ENCODE peak calls at places on chromosomes 6 and 20, in five cellular contexts. One of them, this sample, is unnamed.

GRCh38 chr20:16243470-16243869 is 329.8 kb downstream of the KIF16B start:
- DNase-seq in A549: no peak
- DNase-seq in ovary: no peak
- DNase-seq in SK-N-SH: peak; percentile 77
- DNase-seq in stomach: no peak
- DNase-seq in this sample: no peak

GRCh38 chr6:107323133-107323785 is 136.1 kb downstream of the PDSS2 start:
- DNase-seq in A549: no peak
- DNase-seq in ovary: no peak
- DNase-seq in SK-N-SH: no peak
- DNase-seq in stomach: no peak
- DNase-seq in this sample: no peak

GRCh38 chr20:47300071-47300470 is 56.4 kb downstream of the ZMYND8 start:
- DNase-seq in A549: no peak
- DNase-seq in ovary: no peak
- DNase-seq in SK-N-SH: no peak
- DNase-seq in stomach: no peak
- DNase-seq in this sample: no peak

GRCh38 chr6:3744211-3744900 is 7.2 kb downstream of the PXDC1 start:
- DNase-seq in A549: no peak
- DNase-seq in ovary: peak; percentile 40
- DNase-seq in SK-N-SH: no peak
- DNase-seq in stomach: no peak
- DNase-seq in this sample: no peak

GRCh38 chr6:139367810-139368321 is 6.6 kb downstream of the CITED2 start:
- DNase-seq in A549: no peak
- DNase-seq in ovary: no peak
- DNase-seq in SK-N-SH: no peak
- DNase-seq in stomach: no peak
- DNase-seq in this sample: no peak

GRCh38 chr6:43972179-43972914 is 154.9 kb downstream of the MRPL14 start:
- DNase-seq in A549: no peak
- DNase-seq in ovary: no peak
- DNase-seq in SK-N-SH: no peak
- DNase-seq in stomach: peak; percentile 23
- DNase-seq in this sample: no peak

GRCh38 chr6:132506461-132506860 is 6.5 kb downstream of the STX7 start:
- DNase-seq in A549: no peak
- DNase-seq in ovary: no peak
- DNase-seq in SK-N-SH: no peak
- DNase-seq in stomach: no peak
- DNase-seq in this sample: no peak

GRCh38 chr6:117167520-117168271 is 97.7 kb upstream of the VGLL2 start:
- DNase-seq in A549: peak; percentile 1
- DNase-seq in ovary: no peak
- DNase-seq in SK-N-SH: no peak
- DNase-seq in stomach: no peak
- DNase-seq in this sample: no peak

GRCh38 chr6:104251651-104252050 is 608.1 kb downstream of the HACE1 start:
- DNase-seq in A549: no peak
- DNase-seq in ovary: no peak
- DNase-seq in SK-N-SH: no peak
- DNase-seq in stomach: no peak
- DNase-seq in this sample: no peak

GRCh38 chr20:1734269-1734858 is 76.8 kb upstream of the SIRPG start:
- DNase-seq in A549: peak; percentile 35
- DNase-seq in ovary: no peak
- DNase-seq in SK-N-SH: no peak
- DNase-seq in stomach: no peak
- DNase-seq in this sample: no peak

GRCh38 chr6:109978174-109979032 is at the start of gene GPR6:
- DNase-seq in A549: peak; percentile 11
- DNase-seq in ovary: peak; percentile 76
- DNase-seq in SK-N-SH: peak; percentile 76
- DNase-seq in stomach: peak; percentile 59
- DNase-seq in this sample: no peak

GRCh38 chr20:6866741-6867140 is 99.3 kb downstream of the BMP2 start:
- DNase-seq in A549: no peak
- DNase-seq in ovary: no peak
- DNase-seq in SK-N-SH: no peak
- DNase-seq in stomach: no peak
- DNase-seq in this sample: no peak

GRCh38 chr6:63487123-63487813 is 85.0 kb upstream of the LOC128125822 start:
- DNase-seq in A549: peak; percentile 21
- DNase-seq in ovary: no peak
- DNase-seq in SK-N-SH: no peak
- DNase-seq in stomach: no peak
- DNase-seq in this sample: no peak

DNA sequence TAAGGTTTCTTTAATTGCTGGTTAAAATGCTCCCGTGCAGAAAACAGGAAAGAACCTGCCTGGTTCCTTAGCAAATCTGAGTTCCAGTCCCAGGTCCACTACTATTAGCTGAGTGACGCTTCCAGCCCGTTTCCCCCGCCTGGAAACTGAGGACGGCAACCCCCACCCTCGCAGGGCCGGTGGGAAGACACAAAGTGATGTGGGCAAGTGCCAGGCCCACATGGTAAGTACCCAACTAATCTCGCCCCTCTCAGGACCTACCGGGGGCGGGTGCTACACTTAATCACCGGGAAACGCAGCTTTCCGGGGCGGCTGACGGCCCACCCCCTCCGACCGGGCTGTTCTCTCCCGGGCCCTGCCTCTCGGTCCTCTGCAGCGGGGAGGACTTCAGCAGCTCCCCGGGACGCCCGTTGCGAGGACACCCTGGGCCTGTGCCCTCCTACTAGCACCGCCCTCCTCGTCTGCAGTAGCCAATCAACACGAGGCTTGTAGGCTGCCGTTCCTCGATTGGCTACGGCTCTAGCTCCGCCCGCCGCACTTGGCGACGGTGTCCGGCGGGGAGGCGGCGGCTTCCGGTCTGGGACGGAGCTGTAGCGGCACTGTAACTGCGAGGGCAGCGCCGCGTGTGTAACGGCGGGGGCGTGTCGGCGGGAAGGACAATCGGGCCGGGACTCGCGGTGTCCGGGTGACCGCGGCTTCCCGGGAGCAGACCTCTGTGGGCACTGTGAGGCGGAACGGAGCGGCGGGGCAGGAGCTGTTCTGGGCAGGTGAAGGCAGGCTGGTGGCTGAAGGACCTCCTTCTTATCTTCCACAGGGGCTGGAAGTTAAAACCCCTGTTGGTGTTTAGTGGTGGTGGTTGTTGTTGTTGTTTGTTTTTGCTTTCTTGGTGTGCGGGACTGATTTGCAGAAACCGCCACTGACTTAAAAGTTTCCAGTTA is at the start of gene ZBTB9:
- DNase-seq in A549: peak; percentile 93
- DNase-seq in ovary: peak; percentile 96
- DNase-seq in SK-N-SH: peak; percentile 99
- DNase-seq in stomach: peak; percentile 98
- DNase-seq in this sample: peak; percentile 99
- TF ChIP-seq EP300 in A549: no peak
- TF ChIP-seq EP300 in ovary: no peak
- TF ChIP-seq EP300 in SK-N-SH: no peak
- TF ChIP-seq EP300 in stomach: no peak
- TF ChIP-seq EP300 in this sample: no peak

GRCh38 chr6:160586374-160586773 is 77.7 kb downstream of the LPA start:
- DNase-seq in A549: no peak
- DNase-seq in ovary: no peak
- DNase-seq in SK-N-SH: no peak
- DNase-seq in stomach: no peak
- DNase-seq in this sample: no peak
- H3K9me3 ChIP-seq in A549: no peaks in the 10 kb centered on the region
- H3K9me3 ChIP-seq in ovary: no peaks in the 10 kb centered on the region
- H3K9me3 ChIP-seq in SK-N-SH: no peaks in the 10 kb centered on the region
- H3K9me3 ChIP-seq in stomach: no peaks in the 10 kb centered on the region
- H3K9me3 ChIP-seq in this sample: no peaks in the 10 kb centered on the region

GRCh38 chr6:33417903-33418689 is at the start of gene CUTA:
- DNase-seq in A549: peak; percentile 99
- DNase-seq in ovary: peak; percentile 99
- DNase-seq in SK-N-SH: peak; percentile 92
- DNase-seq in stomach: peak; percentile 99
- DNase-seq in this sample: peak; percentile 100
- TF ChIP-seq EP300 in A549: no peak
- TF ChIP-seq EP300 in ovary: peak; percentile 56
- TF ChIP-seq EP300 in SK-N-SH: no peak
- TF ChIP-seq EP300 in stomach: no peak
- TF ChIP-seq EP300 in this sample: no peak

DNA sequence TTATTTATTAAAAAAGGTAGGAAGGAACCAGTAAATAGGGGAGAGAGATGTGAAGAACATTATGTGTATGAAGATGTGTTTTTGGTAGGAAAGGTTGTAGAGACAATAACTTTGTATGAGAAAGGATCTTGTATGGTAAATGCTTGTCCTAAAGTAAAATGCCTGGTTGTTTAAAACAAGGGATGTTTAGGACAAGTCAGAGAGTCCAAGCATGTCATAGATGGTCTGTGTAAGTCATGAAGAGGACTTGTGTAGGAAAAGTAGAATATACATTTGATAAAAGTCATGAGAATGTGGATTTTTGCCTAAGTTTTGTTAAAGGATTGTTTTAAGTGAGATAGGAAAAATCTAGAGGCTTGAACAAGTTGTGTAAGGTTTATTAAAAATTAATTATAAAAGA is 325.1 kb downstream of the CDH26 start:
- DNase-seq in A549: peak; percentile 11
- DNase-seq in ovary: no peak
- DNase-seq in SK-N-SH: no peak
- DNase-seq in stomach: no peak
- DNase-seq in this sample: no peak
- H3K9me3 ChIP-seq in A549: peaks cover 11% of the 10 kb centered on the region
- H3K9me3 ChIP-seq in ovary: no peaks in the 10 kb centered on the region
- H3K9me3 ChIP-seq in SK-N-SH: no peaks in the 10 kb centered on the region
- H3K9me3 ChIP-seq in stomach: peaks cover 8% of the 10 kb centered on the region
- H3K9me3 ChIP-seq in this sample: peaks cover 4% of the 10 kb centered on the region

DNA sequence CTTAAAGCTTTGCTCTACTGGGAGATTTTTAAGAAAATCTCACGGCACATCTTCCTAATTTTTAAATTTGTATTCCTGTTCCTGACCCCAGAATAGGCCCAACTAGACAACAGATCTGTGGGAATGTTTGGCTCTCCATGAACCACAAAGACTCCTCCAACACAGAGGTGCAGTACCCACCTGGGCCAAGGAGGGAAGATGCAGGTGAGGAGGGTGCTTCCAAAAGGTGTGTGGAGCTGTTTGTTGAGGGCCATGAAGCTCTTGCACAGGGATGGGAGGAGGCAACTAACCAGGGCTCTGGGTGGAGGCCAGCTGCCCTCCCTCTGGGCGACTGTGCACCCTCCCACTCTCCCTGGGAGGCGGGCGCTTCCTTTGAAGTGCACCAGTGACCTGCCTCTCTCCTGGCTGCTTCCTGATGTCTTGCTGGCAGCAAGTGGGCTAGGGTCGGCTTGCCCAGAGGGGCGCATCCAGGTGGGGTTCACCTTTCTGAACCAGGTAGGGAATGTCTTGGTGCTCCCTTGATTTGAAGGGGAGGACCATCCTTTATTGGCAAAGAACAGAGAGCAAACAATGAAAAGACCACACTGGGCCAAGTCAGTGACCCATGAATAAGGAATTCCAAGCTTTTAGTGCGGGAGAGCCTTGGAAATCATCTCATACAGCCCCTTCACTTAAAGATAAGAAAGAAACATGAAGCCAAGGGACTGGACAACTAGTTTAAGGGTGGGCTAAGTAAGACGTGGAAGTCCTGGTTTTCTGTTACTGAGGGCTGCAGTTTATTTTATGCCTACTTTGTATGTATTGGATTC is 76.0 kb downstream of the ANKRD6 start:
- DNase-seq in A549: no peak
- DNase-seq in ovary: peak; percentile 35
- DNase-seq in SK-N-SH: no peak
- DNase-seq in stomach: peak; percentile 58
- DNase-seq in this sample: no peak
- TF ChIP-seq EP300 in A549: no peak
- TF ChIP-seq EP300 in ovary: no peak
- TF ChIP-seq EP300 in SK-N-SH: no peak
- TF ChIP-seq EP300 in stomach: no peak
- TF ChIP-seq EP300 in this sample: no peak

GRCh38 chr6:168428863-168429262 is 12.1 kb upstream of the SMOC2 start:
- DNase-seq in A549: no peak
- DNase-seq in ovary: no peak
- DNase-seq in SK-N-SH: no peak
- DNase-seq in stomach: no peak
- DNase-seq in this sample: no peak

GRCh38 chr6:168433898-168434297 is 7.1 kb upstream of the SMOC2 start:
- DNase-seq in A549: no peak
- DNase-seq in ovary: no peak
- DNase-seq in SK-N-SH: no peak
- DNase-seq in stomach: no peak
- DNase-seq in this sample: no peak

GRCh38 chr6:168427184-168427583 is 13.8 kb upstream of the SMOC2 start:
- DNase-seq in A549: no peak
- DNase-seq in ovary: no peak
- DNase-seq in SK-N-SH: peak; percentile 77
- DNase-seq in stomach: no peak
- DNase-seq in this sample: no peak

GRCh38 chr6:168428052-168428829 is 12.7 kb upstream of the SMOC2 start:
- DNase-seq in A549: no peak
- DNase-seq in ovary: no peak
- DNase-seq in SK-N-SH: no peak
- DNase-seq in stomach: peak; percentile 61
- DNase-seq in this sample: no peak

DNA sequence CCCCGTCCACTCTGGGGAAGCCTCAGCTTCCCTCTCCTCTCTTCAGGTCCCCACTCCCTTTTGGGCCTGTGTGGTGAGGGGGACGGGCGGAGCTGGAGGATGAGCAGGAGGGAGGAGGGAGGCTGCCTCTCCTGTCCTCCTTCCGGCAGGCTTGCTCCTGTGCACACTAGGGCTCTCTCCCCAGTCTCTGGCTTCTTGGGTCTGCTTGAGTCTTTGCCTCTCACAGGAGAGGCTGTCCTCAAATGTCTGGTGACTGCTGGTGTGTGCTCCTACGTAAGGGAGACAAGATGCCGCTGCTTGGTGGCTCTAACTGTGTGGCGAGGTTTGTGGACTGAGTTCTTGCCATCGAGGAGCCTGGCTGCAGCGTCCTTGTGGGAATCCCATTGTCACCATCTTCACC is 8.8 kb upstream of the SMOC2 start:
- DNase-seq in A549: no peak
- DNase-seq in ovary: no peak
- DNase-seq in SK-N-SH: no peak
- DNase-seq in stomach: no peak
- DNase-seq in this sample: no peak
- H3K9me3 ChIP-seq in A549: no peaks in the 10 kb centered on the region
- H3K9me3 ChIP-seq in ovary: no peaks in the 10 kb centered on the region
- H3K9me3 ChIP-seq in SK-N-SH: no peaks in the 10 kb centered on the region
- H3K9me3 ChIP-seq in stomach: no peaks in the 10 kb centered on the region
- H3K9me3 ChIP-seq in this sample: no peaks in the 10 kb centered on the region

DNA sequence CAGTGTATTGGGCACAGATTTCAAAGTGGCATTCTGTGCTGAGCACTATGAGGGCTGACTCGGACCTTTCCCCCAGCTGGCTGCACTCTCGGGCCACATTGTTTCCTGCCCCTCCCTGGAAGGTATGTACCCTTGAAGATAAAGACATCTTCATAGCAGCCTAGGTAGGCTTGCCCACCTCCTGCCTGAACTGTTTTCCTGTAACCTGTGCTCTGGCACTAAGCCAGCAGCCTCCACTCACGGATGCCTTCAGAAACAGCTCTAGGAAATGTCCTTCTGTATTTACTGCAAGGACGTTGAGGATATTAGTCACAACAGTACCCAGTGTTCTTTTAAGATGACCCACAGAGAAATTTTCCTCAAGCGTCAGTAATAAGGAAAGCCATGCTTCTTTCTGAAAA is 43.7 kb downstream of the TTI1 start:
- DNase-seq in A549: no peak
- DNase-seq in ovary: no peak
- DNase-seq in SK-N-SH: no peak
- DNase-seq in stomach: peak; percentile 86
- DNase-seq in this sample: no peak
- TF ChIP-seq EP300 in A549: no peak
- TF ChIP-seq EP300 in ovary: no peak
- TF ChIP-seq EP300 in SK-N-SH: no peak
- TF ChIP-seq EP300 in stomach: no peak
- TF ChIP-seq EP300 in this sample: no peak